ENCODE peak calls at places on chromosome 3, in five cellular contexts. V is AG04450, O is fibroblast of lung, E is ovary, D is GM23338. P is an unnamed sample.

GRCh38 chr3:78519281-78519680 is 1248.5 kb downstream of the ROBO1 start:
- DNase-seq in V (no peak), O (peak; percentile 50), E (no peak), D (no peak), P (peak; percentile 3)

GRCh38 chr3:122745365-122746021 is 48.1 kb downstream of the HSPBAP1 start:
- DNase-seq in V (peak; percentile 56), O (peak; percentile 40), E (no peak), D (no peak), P (peak; percentile 18)

GRCh38 chr3:41118461-41119385 is 80.6 kb upstream of the CTNNB1 start:
- DNase-seq in V (no peak), O (no peak), E (no peak), D (no peak), P (no peak)

GRCh38 chr3:141845407-141846049 is 30.9 kb upstream of the ATP1B3 start:
- DNase-seq in V (no peak), O (no peak), E (no peak), D (peak; percentile 67), P (no peak)

GRCh38 chr3:172104471-172105072 is 65.2 kb downstream of the FNDC3B start:
- DNase-seq in V (no peak), O (peak; percentile 66), E (no peak), D (peak; percentile 88), P (no peak)

GRCh38 chr3:153285194-153285641 is 123.2 kb downstream of the RAP2B start:
- DNase-seq in V (no peak), O (peak; percentile 22), E (no peak), D (peak; percentile 51), P (no peak)

GRCh38 chr3:183954875-183955274 is 62.8 kb downstream of the ABCC5 start:
- DNase-seq in V (no peak), O (no peak), E (no peak), D (peak; percentile 59), P (no peak)

GRCh38 chr3:150238995-150239612 is 169.0 kb upstream of the TSC22D2 start:
- DNase-seq in V (no peak), O (no peak), E (no peak), D (peak; percentile 88), P (no peak)

GRCh38 chr3:23712656-23713559 is 92.8 kb upstream of the UBE2E1 start:
- DNase-seq in V (peak; percentile 81), O (peak; percentile 93), E (peak; percentile 54), D (peak; percentile 95), P (peak; percentile 89)

GRCh38 chr3:41880387-41880786 is 81.5 kb downstream of the ULK4 start:
- DNase-seq in V (no peak), O (no peak), E (no peak), D (no peak), P (no peak)

GRCh38 chr3:33658971-33659848 is 58.8 kb downstream of the CLASP2 start:
- DNase-seq in V (peak; percentile 57), O (peak; percentile 83), E (peak; percentile 66), D (peak; percentile 87), P (no peak)

GRCh38 chr3:150412599-150413069 is 4.5 kb downstream of the TSC22D2 start:
- DNase-seq in V (peak; percentile 47), O (peak; percentile 89), E (no peak), D (no peak), P (peak; percentile 76)

GRCh38 chr3:193665370-193665989 is 72.5 kb downstream of the OPA1 start:
- DNase-seq in V (peak; percentile 4), O (peak; percentile 30), E (no peak), D (peak; percentile 35), P (peak; percentile 11)

GRCh38 chr3:197547618-197548017 is 8.2 kb downstream of the BDH1 start:
- DNase-seq in V (no peak), O (no peak), E (no peak), D (peak; percentile 70), P (no peak)

GRCh38 chr3:72664576-72664975 is 183.7 kb downstream of the SHQ1 start:
- DNase-seq in V (no peak), O (no peak), E (no peak), D (no peak), P (peak; percentile 4)

GRCh38 chr3:128011140-128011539 is 41.1 kb upstream of the SEC61A1 start:
- DNase-seq in V (no peak), O (peak; percentile 29), E (no peak), D (peak; percentile 95), P (no peak)

GRCh38 chr3:49313902-49314676 is 25.8 kb downstream of the USP4 start:
- DNase-seq in V (no peak), O (peak; percentile 20), E (no peak), D (no peak), P (no peak)

GRCh38 chr3:195768414-195768813 is 43.3 kb downstream of the MUC4 start:
- DNase-seq in V (no peak), O (no peak), E (no peak), D (no peak), P (no peak)

GRCh38 chr3:155492841-155493240 is 199.4 kb upstream of the STRIT1 start:
- DNase-seq in V (no peak), O (peak; percentile 7), E (no peak), D (no peak), P (no peak)

GRCh38 chr3:155494332-155494731 is 200.8 kb upstream of the STRIT1 start:
- DNase-seq in V (no peak), O (no peak), E (no peak), D (no peak), P (no peak)

GRCh38 chr3:155495387-155495786 is 201.9 kb upstream of the STRIT1 start:
- DNase-seq in V (no peak), O (peak; percentile 52), E (no peak), D (no peak), P (no peak)

GRCh38 chr3:155496206-155496605 is 202.7 kb upstream of the STRIT1 start:
- DNase-seq in V (no peak), O (no peak), E (no peak), D (no peak), P (no peak)

DNA sequence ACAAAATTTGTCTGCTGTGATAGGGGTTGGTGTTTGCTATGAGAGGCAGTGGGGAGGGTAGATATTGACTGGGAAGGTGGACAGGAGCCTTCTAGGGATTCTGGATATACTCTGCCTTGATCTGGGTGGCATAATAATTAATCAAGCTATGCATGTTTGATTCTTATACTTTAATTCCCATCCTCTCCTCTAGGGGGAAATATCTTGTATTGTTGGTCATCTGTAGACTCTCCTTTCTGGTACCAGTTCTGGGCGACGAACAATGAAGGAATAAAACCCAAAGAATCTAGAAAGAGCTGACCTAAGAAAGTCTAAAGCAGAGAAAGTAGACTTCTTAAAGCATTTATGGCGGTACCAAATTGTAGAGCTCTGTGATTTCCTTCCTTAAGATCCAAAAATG is 198.2 kb upstream of the STRIT1 start:
- DNase-seq in V (no peak), O (no peak), E (no peak), D (no peak), P (no peak)
- TF ChIP-seq CTCF in V (no peak), O (no peak), E (no peak), D (no peak), P (no peak)

DNA sequence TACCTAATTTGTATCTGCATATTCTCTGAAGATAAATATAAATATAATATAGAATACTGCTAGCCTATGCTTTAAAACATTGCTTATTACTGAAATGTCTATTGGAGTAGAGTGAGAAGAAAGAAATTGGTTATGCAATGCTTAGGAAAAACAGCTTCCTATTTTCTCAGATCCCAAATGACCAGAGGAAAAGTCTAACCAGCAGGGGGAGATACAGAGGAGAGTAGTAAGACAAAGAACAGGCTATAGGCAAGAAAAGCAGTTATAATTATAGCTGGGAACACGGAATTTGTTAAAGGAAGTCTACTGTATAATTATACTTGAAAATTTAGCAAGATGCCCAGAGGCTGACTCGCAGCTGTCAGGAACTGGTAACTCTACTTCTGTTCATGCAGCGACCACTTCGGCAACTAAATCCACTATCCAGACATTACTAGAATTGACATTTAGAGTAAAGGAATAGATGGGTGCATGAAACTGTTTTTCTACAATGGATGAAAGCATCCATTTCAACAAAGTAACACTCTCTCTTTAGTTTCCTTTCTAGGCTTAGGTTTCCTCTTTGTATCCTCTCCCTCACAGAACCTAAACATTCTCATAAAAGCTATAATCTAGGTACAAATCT is 97.2 kb downstream of the TBC1D5 start:
- DNase-seq in V (peak; percentile 36), O (peak; percentile 56), E (no peak), D (peak; percentile 86), P (no peak)
- H3K4me3 ChIP-seq in V (no peak overlapping the region), O (no peak overlapping the region), E (no peak overlapping the region), D (no peak overlapping the region), P (no peak overlapping the region)

GRCh38 chr3:71511446-71511845 is 72.1 kb downstream of the FOXP1 start:
- DNase-seq in V (no peak), O (no peak), E (no peak), D (no peak), P (no peak)

GRCh38 chr3:71512000-71512399 is 71.5 kb downstream of the FOXP1 start:
- DNase-seq in V (no peak), O (no peak), E (no peak), D (peak; percentile 88), P (no peak)

GRCh38 chr3:71511037-71511436 is 72.5 kb downstream of the FOXP1 start:
- DNase-seq in V (no peak), O (peak; percentile 99), E (no peak), D (no peak), P (peak; percentile 77)

GRCh38 chr3:71509024-71509423 is 74.5 kb downstream of the FOXP1 start:
- DNase-seq in V (no peak), O (peak; percentile 82), E (no peak), D (no peak), P (no peak)

DNA sequence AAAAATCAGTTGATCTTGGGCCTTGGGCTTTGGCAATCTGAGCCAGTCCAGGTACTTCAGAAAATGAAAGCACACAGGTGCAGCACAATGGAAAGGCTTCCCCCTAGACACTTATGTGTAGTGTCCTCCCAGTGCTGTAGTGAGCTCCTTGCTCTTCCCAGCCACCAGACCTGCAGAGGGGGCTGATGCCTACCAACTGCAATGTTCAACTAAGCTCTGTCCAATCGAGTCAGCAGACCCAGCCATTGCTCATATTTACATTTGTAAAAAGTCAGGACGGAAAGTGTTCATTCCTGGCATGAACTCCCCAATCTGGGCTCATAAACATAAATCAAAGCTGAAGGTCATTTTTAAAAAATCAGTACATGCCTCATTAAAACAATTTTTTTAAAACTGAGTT is 73.0 kb downstream of the FOXP1 start:
- DNase-seq in V (no peak), O (peak; percentile 87), E (no peak), D (no peak), P (peak; percentile 41)
- TF ChIP-seq CTCF in V (peak; percentile 37), O (no peak), E (no peak), D (peak; percentile 29), P (peak; percentile 53)

DNA sequence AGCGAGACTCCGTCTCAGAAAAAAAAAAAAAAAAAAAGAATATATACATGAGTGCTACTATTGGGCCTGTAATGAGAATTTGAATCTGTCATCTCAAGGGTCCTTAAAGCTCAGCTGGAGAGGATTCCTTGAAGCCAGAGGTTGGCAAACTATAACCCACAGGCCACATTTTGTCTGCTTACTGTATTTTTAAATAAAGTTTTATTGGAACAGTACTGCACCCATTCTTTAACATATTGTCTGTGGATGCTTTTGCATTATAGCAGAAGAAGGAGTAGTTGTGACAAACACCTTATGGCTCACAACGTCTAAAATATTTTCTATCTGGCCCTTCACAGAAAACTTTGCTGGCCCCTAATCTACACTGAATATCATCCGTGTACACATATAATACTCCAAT is 60.7 kb downstream of the SGO1 start:
- DNase-seq in V (no peak), O (no peak), E (no peak), D (no peak), P (no peak)
- H3K4me3 ChIP-seq in V (no peak overlapping the region), O (no peak overlapping the region), E (no peak overlapping the region), D (no peak overlapping the region), P (no peak overlapping the region)

DNA sequence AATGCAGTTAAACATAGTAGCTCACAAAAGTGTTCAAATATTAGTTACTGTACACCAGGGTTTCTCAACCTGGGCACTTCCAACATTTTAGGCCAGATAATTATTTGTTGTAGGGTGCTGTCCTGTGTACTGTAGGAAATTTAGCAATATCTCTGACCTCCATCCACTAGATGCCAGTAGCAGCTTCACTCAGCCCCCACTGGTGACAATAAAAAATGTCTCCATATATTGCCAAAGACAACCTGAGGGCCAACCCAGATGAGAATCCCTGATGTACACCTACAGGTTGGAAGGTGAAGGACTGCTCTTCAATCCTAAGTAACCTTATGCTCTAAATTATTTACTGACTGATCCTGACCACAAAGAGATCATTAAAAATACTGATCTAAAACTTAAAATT is 32.4 kb downstream of the DCUN1D1 start:
- DNase-seq in V (no peak), O (no peak), E (no peak), D (peak; percentile 27), P (no peak)
- TF ChIP-seq CTCF in V (no peak), O (no peak), E (no peak), D (peak; percentile 28), P (no peak)

P was measured in AG09309.